ENCODE peak calls at places on chromosomes 7 and 10, in nine cellular contexts. V is SK-N-SH, Y is spleen, W is sigmoid colon, L is stomach, I is prostate gland, G is GM23338, A is HCT116, H is breast epithelium. R is an unnamed sample.

GRCh38 chr10:3898821-3899220 is 113.8 kb upstream of the KLF6 start:
- DNase-seq in I (peak; percentile 93), Y (no peak), H (peak; percentile 80), W (no peak), G (no peak), A (peak; percentile 34), L (peak; percentile 59), V (no peak), R (no peak)

GRCh38 chr10:100890696-100891271 is 22.0 kb upstream of the SLF2 start:
- DNase-seq in G (no peak), W (no peak), I (no peak), V (no peak), H (no peak), L (no peak), Y (no peak), A (peak; percentile 79), R (no peak)

GRCh38 chr10:102431452-102432124 is 786 bp downstream of the CUEDC2 start:
- DNase-seq in H (no peak), G (no peak), V (peak; percentile 57), Y (no peak), I (no peak), L (no peak), W (no peak), A (no peak), R (no peak)

GRCh38 chr10:29784175-29784773 is 149.5 kb upstream of the SVIL start:
- DNase-seq in W (peak; percentile 92), G (peak; percentile 88), I (peak; percentile 86), A (peak; percentile 73), V (no peak), L (peak; percentile 41), Y (no peak), H (peak; percentile 90), R (peak; percentile 39)

GRCh38 chr10:124180947-124181549 is 87.7 kb upstream of the CHST15 start:
- DNase-seq in I (no peak), L (no peak), G (no peak), W (no peak), H (no peak), A (no peak), V (no peak), Y (no peak), R (no peak)

GRCh38 chr7:119572541-119572940 is 700.4 kb upstream of the KCND2 start:
- DNase-seq in W (no peak), G (no peak), H (no peak), I (no peak), L (no peak), A (no peak), V (no peak), Y (peak; percentile 73), R (no peak)

GRCh38 chr7:42151309-42151708 is 85.7 kb downstream of the GLI3 start:
- DNase-seq in I (peak; percentile 15), H (peak; percentile 32), A (no peak), Y (no peak), L (no peak), G (no peak), W (no peak), V (no peak), R (no peak)

GRCh38 chr10:46070749-46071148 is 24.7 kb upstream of the MSMB start:
- DNase-seq in A (no peak), W (no peak), V (no peak), Y (no peak), H (no peak), I (no peak), G (no peak), L (no peak), R (no peak)

GRCh38 chr7:100431286-100431735 is 1.7 kb downstream of the MEPCE start:
- DNase-seq in I (no peak), V (no peak), L (no peak), H (no peak), W (peak; percentile 70), Y (peak; percentile 84), A (no peak), G (no peak), R (no peak)

GRCh38 chr7:100432621-100433275 is 3.1 kb downstream of the MEPCE start:
- DNase-seq in L (no peak), H (no peak), V (no peak), A (no peak), G (no peak), W (peak; percentile 40), Y (peak; percentile 76), I (no peak), R (no peak)

GRCh38 chr7:100430450-100431285 is 1.0 kb downstream of the MEPCE start:
- DNase-seq in A (no peak), Y (peak; percentile 89), H (no peak), W (peak; percentile 73), G (peak; percentile 41), I (no peak), L (no peak), V (peak; percentile 59), R (peak; percentile 29)

GRCh38 chr7:100433276-100433591 is 3.1 kb downstream of the PPP1R35 start:
- DNase-seq in I (no peak), G (no peak), V (no peak), L (no peak), A (no peak), Y (no peak), W (peak; percentile 64), H (no peak), R (no peak)

DNA sequence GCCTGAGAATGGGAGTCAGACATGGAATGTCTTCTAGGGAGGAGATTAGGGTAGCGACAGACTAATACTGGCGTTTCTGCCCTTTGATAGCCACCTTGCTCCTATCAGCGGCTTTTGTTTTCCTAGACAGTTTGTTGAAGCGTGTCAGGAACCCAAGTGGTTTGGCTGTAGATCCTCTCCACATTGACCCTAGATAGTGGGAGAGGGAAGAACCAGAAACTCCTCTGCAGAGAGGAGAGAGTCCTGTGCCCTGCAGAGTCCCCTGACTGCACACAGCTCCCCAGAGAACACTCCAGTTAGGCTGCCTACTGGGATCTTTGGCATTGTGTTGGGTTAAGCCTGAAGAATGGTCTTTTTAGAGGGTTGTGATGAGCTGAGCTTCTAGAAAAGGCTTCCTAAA is 2.4 kb downstream of the MEPCE start:
- DNase-seq in I (no peak), A (no peak), H (no peak), Y (no peak), V (no peak), L (no peak), G (no peak), W (no peak), R (no peak)
- TF ChIP-seq POLR2AphosphoS5 in I (no peak), A (no peak), H (no peak), Y (no peak), V (no peak), L (no peak), G (no peak), W (no peak), R (no peak)

DNA sequence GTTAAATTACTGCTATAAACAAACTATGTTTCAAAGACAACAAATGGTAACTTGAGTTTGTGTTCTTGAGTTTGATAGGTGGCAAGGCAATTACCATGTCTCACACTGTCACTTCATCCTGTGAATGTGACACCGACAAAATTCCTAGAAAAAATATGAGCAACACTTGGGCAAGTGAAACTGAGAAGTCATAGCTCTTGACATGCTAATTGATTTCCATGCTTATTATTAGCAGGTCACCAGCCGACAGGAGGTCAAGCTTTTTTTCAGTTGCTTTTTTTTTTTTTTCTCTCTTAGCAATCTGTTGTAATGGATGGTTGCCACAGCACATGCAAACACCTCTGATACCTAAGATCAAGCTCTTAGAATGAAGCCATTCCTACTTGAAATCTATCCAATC is 206.0 kb upstream of the SLC26A5 start:
- DNase-seq in V (no peak), A (no peak), L (no peak), W (no peak), Y (no peak), G (peak; percentile 15), H (no peak), I (no peak), R (no peak)
- TF ChIP-seq POLR2AphosphoS5 in V (no peak), A (no peak), L (no peak), W (no peak), Y (no peak), G (no peak), H (no peak), I (no peak), R (no peak)

GRCh38 chr7:28687631-28688030 is 270.5 kb downstream of the TRIL start:
- DNase-seq in G (no peak), A (no peak), H (no peak), I (no peak), V (no peak), L (no peak), W (no peak), Y (no peak), R (no peak)

GRCh38 chr7:28685291-28685659 is 272.9 kb downstream of the TRIL start:
- DNase-seq in L (no peak), I (no peak), H (peak; percentile 68), W (peak; percentile 73), V (peak; percentile 28), Y (peak; percentile 84), G (no peak), A (no peak), R (peak; percentile 21)

GRCh38 chr7:28684729-28685211 is 272.5 kb downstream of the CREB5 start:
- DNase-seq in V (no peak), L (no peak), A (no peak), Y (peak; percentile 76), W (no peak), G (no peak), H (no peak), I (no peak), R (no peak)

GRCh38 chr7:28686418-28686800 is 271.7 kb downstream of the TRIL start:
- DNase-seq in V (peak; percentile 49), H (no peak), G (peak; percentile 89), I (no peak), A (no peak), W (no peak), Y (no peak), L (no peak), R (peak; percentile 12)

DNA sequence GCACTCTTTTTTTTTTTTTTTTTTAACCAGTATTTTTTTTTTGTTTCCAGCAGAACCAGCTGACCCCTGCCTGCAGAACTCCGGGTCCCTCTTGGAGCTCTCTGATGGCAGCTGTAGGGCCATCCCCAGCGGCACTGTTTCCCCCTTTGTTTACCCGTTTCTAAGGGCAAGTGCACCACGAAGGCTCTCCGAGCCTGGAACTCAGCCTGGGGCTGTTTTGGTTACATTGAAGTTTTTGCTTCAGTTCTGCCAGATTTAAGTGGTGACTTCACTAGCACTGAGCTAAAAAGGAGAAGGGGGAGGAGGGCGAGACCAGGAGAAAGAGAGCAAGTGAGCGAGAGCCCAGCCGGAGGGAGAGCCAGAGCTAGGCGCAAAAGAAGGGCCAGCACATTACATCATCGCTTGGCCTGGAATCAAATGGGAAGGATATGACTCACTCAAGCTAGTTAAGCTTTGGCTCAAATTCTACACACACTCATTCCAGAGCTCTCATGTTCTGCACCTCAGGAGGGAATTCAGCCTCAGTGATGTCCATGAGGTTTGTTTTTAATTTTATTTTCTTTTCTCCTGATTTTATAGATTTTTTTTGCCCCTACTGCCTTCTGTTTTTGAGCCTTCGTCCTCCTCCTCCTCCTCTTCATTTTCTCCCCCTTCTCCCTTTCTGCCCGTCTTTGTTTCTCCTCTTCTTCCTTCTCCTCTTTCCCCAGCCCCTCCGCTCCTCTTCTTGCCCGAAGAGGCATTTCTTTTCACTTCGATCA is 272.3 kb downstream of the TRIL start:
- DNase-seq in W (peak; percentile 98), L (peak; percentile 88), Y (peak; percentile 83), I (peak; percentile 93), G (peak; percentile 77), V (peak; percentile 77), A (peak; percentile 65), H (peak; percentile 95), R (peak; percentile 87)
- TF ChIP-seq POLR2AphosphoS5 in W (peak; percentile 96), L (peak; percentile 96), Y (peak; percentile 70), I (peak; percentile 94), G (no peak), V (peak; percentile 89), A (peak; percentile 47), H (peak; percentile 93), R (peak; percentile 93)

DNA sequence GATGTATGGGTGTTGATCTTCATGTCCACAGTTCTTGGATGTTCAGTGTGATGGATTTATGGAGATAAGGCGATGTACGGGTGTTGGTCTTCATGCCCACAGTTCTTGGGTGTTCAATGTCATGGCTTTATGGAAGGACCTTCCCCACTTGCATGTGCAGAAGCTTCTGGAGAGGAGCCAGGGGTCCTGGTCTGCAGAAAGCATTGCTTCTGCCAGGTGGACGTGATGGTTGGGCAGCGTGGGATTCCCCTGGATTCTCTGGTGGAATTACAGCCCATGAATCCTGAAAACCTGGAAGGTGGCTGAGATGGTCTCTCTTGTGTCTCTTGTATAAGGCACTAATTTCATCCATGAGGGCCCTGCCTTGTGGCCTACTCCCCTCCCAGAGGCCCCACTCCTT is 183.7 kb upstream of the TCERG1L start:
- DNase-seq in I (no peak), L (no peak), A (no peak), H (no peak), V (no peak), G (no peak), Y (no peak), W (no peak), R (no peak)
- TF ChIP-seq POLR2AphosphoS5 in I (no peak), L (no peak), A (no peak), H (no peak), V (no peak), G (no peak), Y (no peak), W (no peak), R (no peak)

R was measured in transverse colon.